ENCODE peak calls at places on chromosomes 3 and 15, in six cellular contexts. W is psoas muscle, L is neural progenitor cell, A is left ventricle myocardium inferior, K is BE2C, X is SK-N-SH. C is an unnamed sample. For H3K27me3 and H3K36me3, the result is how much of the 10 kb centered on the place peaks cover.

GRCh38 chr15:101024709-101025108 is 105.6 kb downstream of the LRRK1 start:
- DNase-seq in W (no peak), L (no peak), A (no peak), K (no peak), X (no peak), C (no peak)

GRCh38 chr15:59444082-59444835 is 6.3 kb downstream of the FAM81A start:
- DNase-seq in W (no peak), L (no peak), A (no peak), K (no peak), X (no peak), C (no peak)

GRCh38 chr15:69324031-69324430 is 25.3 kb downstream of the PAQR5 start:
- DNase-seq in W (no peak), L (peak), A (no peak), K (no peak), X (no peak), C (peak)

GRCh38 chr3:50573566-50574279 is 4.4 kb downstream of the HEMK1 start:
- DNase-seq in W (no peak), L (no peak), A (no peak), K (no peak), X (no peak), C (no peak)

GRCh38 chr15:58551084-58551763 is 119.4 kb downstream of the LIPC start:
- DNase-seq in W (no peak), L (no peak), A (no peak), K (peak), X (no peak), C (no peak)

GRCh38 chr3:71949403-71949802 is 164.5 kb upstream of the PROK2 start:
- DNase-seq in W (no peak), L (no peak), A (no peak), K (no peak), X (no peak), C (no peak)

GRCh38 chr3:62201438-62202035 is 171.8 kb downstream of the FEZF2 start:
- DNase-seq in W (no peak), L (peak), A (no peak), K (peak), X (peak), C (no peak)

GRCh38 chr15:29268706-29269484 is 727 bp downstream of the NSMCE3 start:
- DNase-seq in W (peak), L (peak), A (peak), K (peak), X (peak), C (peak)

GRCh38 chr15:73002509-73002908 is 49.8 kb upstream of the NEO1 start:
- DNase-seq in W (no peak), L (no peak), A (no peak), K (no peak), X (no peak), C (peak)

GRCh38 chr3:78712270-78712669 is 1055.5 kb downstream of the ROBO1 start:
- DNase-seq in W (no peak), L (no peak), A (no peak), K (no peak), X (no peak), C (no peak)

GRCh38 chr15:63227689-63228088 is 38.3 kb downstream of the RAB8B start:
- DNase-seq in W (no peak), L (no peak), A (no peak), K (no peak), X (no peak), C (no peak)

GRCh38 chr3:71010731-71011455 is 572.6 kb downstream of the FOXP1 start:
- DNase-seq in W (no peak), L (no peak), A (no peak), K (no peak), X (no peak), C (no peak)

GRCh38 chr3:175605851-175606250 is 746.7 kb downstream of the NAALADL2 start:
- DNase-seq in W (no peak), L (peak), A (no peak), K (no peak), X (no peak), C (no peak)

GRCh38 chr15:63501256-63502089 is 2.9 kb upstream of the USP3 start:
- DNase-seq in W (peak), L (peak), A (peak), K (no peak), X (no peak), C (peak)

GRCh38 chr3:156160653-156161052 is 40.3 kb downstream of the KCNAB1 start:
- DNase-seq in W (no peak), L (no peak), A (no peak), K (no peak), X (no peak), C (no peak)

GRCh38 chr3:27978440-27978839 is 256.3 kb upstream of the EOMES start:
- DNase-seq in W (no peak), L (no peak), A (no peak), K (no peak), X (no peak), C (no peak)

GRCh38 chr15:58043192-58043903 is 22.2 kb downstream of the ALDH1A2 start:
- DNase-seq in W (peak), L (peak), A (peak), K (peak), X (no peak), C (no peak)

GRCh38 chr15:30649952-30650929 is 24.3 kb downstream of the ARHGAP11B start:
- DNase-seq in W (no peak), L (no peak), A (no peak), K (no peak), X (no peak), C (no peak)

GRCh38 chr15:88860212-88860611 is 35.1 kb downstream of the HAPLN3 start:
- DNase-seq in W (no peak), L (no peak), A (no peak), K (no peak), X (no peak), C (no peak)

GRCh38 chr3:43296565-43296964 is 10.2 kb downstream of the SNRK start:
- DNase-seq in W (no peak), L (no peak), A (no peak), K (no peak), X (no peak), C (no peak)

GRCh38 chr3:194592798-194593752 is 40.1 kb downstream of the TMEM44 start:
- DNase-seq in W (no peak), L (no peak), A (no peak), K (peak), X (peak), C (peak)

GRCh38 chr3:55779543-55779942 is 292.4 kb upstream of the WNT5A start:
- DNase-seq in W (no peak), L (no peak), A (no peak), K (no peak), X (no peak), C (no peak)

GRCh38 chr3:15206662-15207576 is 873 bp downstream of the CAPN7 start:
- DNase-seq in W (peak), L (peak), A (peak), K (peak), X (peak), C (peak)

GRCh38 chr15:55279746-55280351 is 9.8 kb downstream of the RAB27A start:
- DNase-seq in W (no peak), L (no peak), A (no peak), K (no peak), X (no peak), C (peak)

GRCh38 chr15:68411276-68411675 is 20.7 kb downstream of the ITGA11 start:
- DNase-seq in W (no peak), L (no peak), A (no peak), K (no peak), X (no peak), C (no peak)

GRCh38 chr3:160598865-160599264 is 33.5 kb upstream of the KPNA4 start:
- DNase-seq in W (no peak), L (no peak), A (no peak), K (no peak), X (no peak), C (no peak)

GRCh38 chr3:194986208-194987043 is 284.5 kb downstream of the XXYLT1 start:
- DNase-seq in W (no peak), L (no peak), A (no peak), K (no peak), X (no peak), C (peak)

GRCh38 chr3:150158974-150159625 is 188.4 kb upstream of the PFN2 start:
- DNase-seq in W (no peak), L (no peak), A (no peak), K (no peak), X (no peak), C (no peak)

GRCh38 chr3:156298014-156298413 is 177.6 kb downstream of the KCNAB1 start:
- DNase-seq in W (no peak), L (no peak), A (no peak), K (no peak), X (no peak), C (no peak)

GRCh38 chr15:57476533-57476975 is 100.2 kb downstream of the CGNL1 start:
- DNase-seq in W (no peak), L (no peak), A (no peak), K (no peak), X (no peak), C (peak)

GRCh38 chr3:23575697-23576096 is 230.1 kb upstream of the UBE2E1 start:
- DNase-seq in W (no peak), L (no peak), A (no peak), K (no peak), X (no peak), C (no peak)

GRCh38 chr15:43127752-43128151 is 5.6 kb upstream of the TMEM62 start:
- DNase-seq in W (no peak), L (no peak), A (no peak), K (no peak), X (no peak), C (no peak)

GRCh38 chr3:25088284-25088683 is 339.8 kb upstream of the RARB start:
- DNase-seq in W (no peak), L (no peak), A (no peak), K (no peak), X (no peak), C (no peak)

GRCh38 chr3:193446975-193447602 is 68.5 kb upstream of the ATP13A5 start:
- DNase-seq in W (no peak), L (no peak), A (no peak), K (no peak), X (no peak), C (no peak)

GRCh38 chr3:127747751-127748521 is 74.4 kb downstream of the MGLL start:
- DNase-seq in W (peak), L (no peak), A (peak), K (no peak), X (no peak), C (peak)

GRCh38 chr3:79766474-79767193 is 1.2 kb downstream of the ROBO1 start:
- DNase-seq in W (no peak), L (peak), A (no peak), K (peak), X (peak), C (no peak)
- H3K4me3 ChIP-seq in W (no peak), L (peak), A (peak), K (peak), X (peak), C (no peak)

GRCh38 chr15:96398769-96399168 is 68.3 kb downstream of the NR2F2 start:
- DNase-seq in W (no peak), L (no peak), A (no peak), K (no peak), X (no peak), C (no peak)
- H3K27me3 ChIP-seq in W (under half), L (half or more), A (half or more), K (under half), X (under half), C (under half)

GRCh38 chr3:100368421-100368820 is 32.5 kb downstream of the TOMM70 start:
- DNase-seq in W (no peak), L (no peak), A (no peak), K (no peak), X (no peak), C (no peak)

GRCh38 chr3:100366424-100366823 is 31.9 kb downstream of the NIT2 start:
- DNase-seq in W (no peak), L (no peak), A (no peak), K (no peak), X (no peak), C (no peak)

GRCh38 chr3:100361897-100362296 is 27.3 kb downstream of the NIT2 start:
- DNase-seq in W (no peak), L (no peak), A (no peak), K (no peak), X (no peak), C (peak)

GRCh38 chr3:100360757-100361496 is 26.4 kb downstream of the NIT2 start:
- DNase-seq in W (no peak), L (no peak), A (no peak), K (no peak), X (no peak), C (no peak)

DNA sequence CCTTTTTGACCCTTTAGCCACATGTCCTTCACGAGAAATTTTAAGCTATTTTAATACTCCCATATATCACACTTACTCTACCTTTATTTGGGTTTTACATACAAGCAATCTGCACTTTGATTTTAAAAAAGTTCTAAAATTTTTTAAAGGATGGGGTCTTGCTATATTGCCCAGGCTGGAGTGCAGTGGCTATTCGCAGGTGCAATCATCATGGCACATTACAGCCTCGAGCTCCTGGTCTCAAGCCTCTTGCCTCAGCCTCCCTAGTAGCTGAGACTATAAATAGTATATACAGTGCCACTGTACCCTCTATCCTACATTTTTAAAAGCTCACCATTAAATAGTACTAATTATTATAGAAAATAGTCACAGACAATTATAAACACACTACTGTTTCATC is 29.9 kb downstream of the NIT2 start:
- DNase-seq in W (no peak), L (no peak), A (no peak), K (no peak), X (no peak), C (no peak)
- H3K36me3 ChIP-seq in W (under half), L (under half), A (half or more), K (half or more), X (half or more), C (half or more)

DNA sequence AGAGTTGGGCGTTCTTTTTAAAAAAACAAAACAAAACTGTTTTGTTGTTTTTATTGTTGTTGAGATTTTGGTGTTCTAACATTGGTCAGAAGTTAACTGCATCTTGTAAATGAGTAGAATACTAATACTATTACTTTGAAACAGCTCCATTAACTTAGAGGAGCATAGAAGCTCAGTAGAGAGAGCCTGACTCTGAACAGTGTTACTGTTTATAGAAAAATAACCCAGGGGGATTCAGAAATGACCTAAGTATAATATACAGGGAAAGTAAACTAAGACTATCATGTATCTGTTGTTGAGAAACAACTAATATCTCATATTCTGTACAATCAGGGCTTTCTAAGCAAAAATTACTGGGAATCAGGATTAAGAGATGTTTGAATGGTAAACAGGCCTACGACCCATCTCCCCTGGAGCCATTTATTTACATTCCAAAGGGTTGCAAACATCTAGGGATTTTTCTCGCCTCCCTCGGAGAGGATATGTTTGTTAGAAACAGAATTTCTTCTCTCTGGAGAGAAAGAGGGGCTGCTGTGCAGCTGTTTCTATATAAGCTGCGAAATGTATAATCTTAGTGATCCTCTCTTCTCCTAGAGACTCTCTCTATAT is 827.4 kb upstream of the DPPA4 start:
- DNase-seq in W (no peak), L (peak), A (no peak), K (no peak), X (no peak), C (no peak)
- H3K4me3 ChIP-seq in W (no peak), L (peak), A (no peak), K (no peak), X (no peak), C (no peak)